ENCODE peak calls at places on chromosomes 3 and 15, in four cellular contexts. U is tibial artery, B is left ventricle myocardium inferior, H is lung. Y is an unnamed sample.
A peak's percentile ranks its signal among the peaks of the same experiment; 100 is the strongest.

GRCh38 chr3:135135445-135135844 is 340.4 kb downstream of the EPHB1 start:
- DNase-seq in B (no peak), H (no peak), U (no peak), Y (no peak)

GRCh38 chr3:99842826-99843589 is 25.3 kb downstream of the CMSS1 start:
- DNase-seq in H (no peak), U (no peak), B (no peak), Y (peak; percentile 53)

GRCh38 chr3:81920805-81921204 is 159.4 kb upstream of the GBE1 start:
- DNase-seq in B (no peak), U (no peak), H (no peak), Y (no peak)

GRCh38 chr3:95172549-95172948 is 1109.7 kb downstream of the NSUN3 start:
- DNase-seq in U (no peak), B (no peak), H (no peak), Y (no peak)

GRCh38 chr3:34012102-34012461 is 213.7 kb downstream of the PDCD6IP start:
- DNase-seq in B (no peak), H (no peak), U (no peak), Y (peak; percentile 87)

GRCh38 chr3:17555525-17555924 is 186.9 kb downstream of the TBC1D5 start:
- DNase-seq in H (no peak), B (no peak), U (no peak), Y (no peak)

GRCh38 chr15:26614734-26615133 is 158.1 kb downstream of the GABRB3 start:
- DNase-seq in H (no peak), U (no peak), B (no peak), Y (no peak)

GRCh38 chr15:57019496-57020160 is 101.2 kb downstream of the TCF12 start:
- DNase-seq in U (no peak), B (peak; percentile 27), H (no peak), Y (no peak)

GRCh38 chr3:169403855-169404254 is 259.7 kb downstream of the MECOM start:
- DNase-seq in B (no peak), H (no peak), U (no peak), Y (no peak)

GRCh38 chr3:123750659-123751420 is 133.3 kb downstream of the MYLK start:
- DNase-seq in H (peak; percentile 60), B (no peak), U (no peak), Y (peak; percentile 67)

GRCh38 chr15:67240235-67241131 is 14.0 kb downstream of the AAGAB start:
- DNase-seq in B (no peak), H (no peak), U (no peak), Y (no peak)

GRCh38 chr15:76401285-76401684 is 64.7 kb downstream of the ISL2 start:
- DNase-seq in B (no peak), U (no peak), H (no peak), Y (no peak)

GRCh38 chr3:64539451-64540196 is 148.2 kb downstream of the ADAMTS9 start:
- DNase-seq in U (no peak), H (no peak), B (no peak), Y (peak; percentile 93)

GRCh38 chr3:101061312-101061711 is 68.1 kb upstream of the ABI3BP start:
- DNase-seq in B (no peak), H (no peak), U (no peak), Y (no peak)

GRCh38 chr3:16252243-16252978 is 12.3 kb downstream of the DPH3 start:
- DNase-seq in B (no peak), H (no peak), U (no peak), Y (no peak)

GRCh38 chr15:57550640-57551039 is 41.1 kb upstream of the MYZAP start:
- DNase-seq in B (peak; percentile 73), U (no peak), H (peak; percentile 80), Y (no peak)

GRCh38 chr15:71737761-71738160 is 72.6 kb upstream of the NR2E3 start:
- DNase-seq in U (no peak), H (no peak), B (no peak), Y (no peak)
- H3K4me3 ChIP-seq in U (no peak overlapping the region), H (no peak overlapping the region), B (no peak overlapping the region), Y (no peak overlapping the region)

GRCh38 chr3:121493431-121493830 is 52.4 kb downstream of the POLQ start:
- DNase-seq in B (no peak), U (no peak), H (no peak), Y (no peak)
- TF ChIP-seq CTCF in B (no peak), U (no peak), H (no peak), Y (peak; percentile 33)

DNA sequence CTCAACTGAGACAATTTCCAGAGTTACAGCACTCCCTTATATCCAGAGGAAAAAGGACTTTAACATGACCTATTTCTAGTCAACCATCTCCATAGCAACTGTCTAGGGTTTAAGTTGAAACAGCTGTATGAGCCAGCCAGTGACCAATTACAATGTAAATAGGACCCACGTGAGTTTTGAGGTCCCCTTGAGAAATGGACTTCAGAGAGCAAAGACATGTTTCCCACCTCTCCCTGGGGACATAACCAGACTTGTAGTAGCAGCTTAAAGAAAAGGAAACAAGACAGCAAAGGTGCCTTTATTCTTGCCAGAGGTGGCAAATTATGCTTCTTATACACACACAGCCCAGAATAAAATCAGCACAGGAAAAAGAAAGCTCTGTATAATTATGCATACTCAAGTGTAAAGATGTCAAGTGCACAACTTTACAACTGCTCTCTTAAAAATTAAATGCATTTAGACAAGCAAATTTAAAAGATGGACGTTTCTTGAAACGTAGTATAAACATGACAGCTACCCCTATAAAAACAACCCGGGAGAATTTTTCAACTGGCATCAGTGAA is 40.2 kb downstream of the SUMF1 start:
- DNase-seq in H (no peak), U (no peak), B (no peak), Y (peak; percentile 85)
- H3K4me3 ChIP-seq in H (no peak overlapping the region), U (no peak overlapping the region), B (no peak overlapping the region), Y (no peak overlapping the region)

GRCh38 chr3:23867400-23867799 is 49.4 kb downstream of the NKIRAS1 start:
- DNase-seq in U (no peak), B (no peak), H (no peak), Y (no peak)
- TF ChIP-seq CTCF in U (no peak), B (no peak), H (no peak), Y (peak; percentile 6)

GRCh38 chr15:77865701-77866100 is 211.8 kb downstream of the TBC1D2B start:
- DNase-seq in U (peak; percentile 33), B (no peak), H (no peak), Y (no peak)
- H3K4me3 ChIP-seq in U (no peak overlapping the region), B (no peak overlapping the region), H (no peak overlapping the region), Y (no peak overlapping the region)

GRCh38 chr15:101017041-101017754 is 98.0 kb downstream of the LRRK1 start:
- DNase-seq in H (peak; percentile 21), U (no peak), B (no peak), Y (no peak)

GRCh38 chr15:101014921-101015841 is 96.0 kb downstream of the LRRK1 start:
- DNase-seq in B (peak; percentile 75), U (peak; percentile 80), H (peak; percentile 75), Y (peak; percentile 47)

GRCh38 chr15:101014276-101014675 is 95.1 kb downstream of the LRRK1 start:
- DNase-seq in B (no peak), H (peak; percentile 21), U (no peak), Y (no peak)

GRCh38 chr15:101017935-101018849 is 99.0 kb downstream of the LRRK1 start:
- DNase-seq in U (peak; percentile 55), H (peak; percentile 22), B (no peak), Y (no peak)

GRCh38 chr15:101016581-101016980 is 97.4 kb downstream of the LRRK1 start:
- DNase-seq in H (peak; percentile 26), B (no peak), U (no peak), Y (no peak)
- TF ChIP-seq CTCF in H (no peak), B (no peak), U (no peak), Y (no peak)